ENCODE peak calls at places on chromosome 13, in eight cellular contexts. P, Q, F, H, B, J, W and D are unnamed samples. For H3K9me3, the result is how much of the 10 kb centered on the place peaks cover.

GRCh38 chr13:114099918-114100445 is 32.4 kb downstream of the RASA3 start:
- DNase-seq in P (no peak), Q (no peak), H (peak), W (no peak), B (peak), J (peak), F (no peak), D (no peak)

GRCh38 chr13:45446181-45446580 is 18.6 kb upstream of the COG3 start:
- DNase-seq in W (no peak), P (no peak), Q (no peak), F (no peak), B (no peak), J (no peak), H (no peak), D (no peak)

GRCh38 chr13:23069571-23069970 is 111.2 kb upstream of the SGCG start:
- DNase-seq in H (no peak), F (no peak), W (no peak), P (no peak), B (no peak), J (peak), Q (no peak), D (no peak)

GRCh38 chr13:23322353-23323336 is 110.9 kb downstream of the SACS start:
- DNase-seq in P (no peak), F (no peak), B (no peak), W (no peak), J (peak), H (no peak), Q (no peak), D (no peak)

GRCh38 chr13:33846306-33847062 is 28.5 kb downstream of the RFC3 start:
- DNase-seq in H (no peak), F (no peak), J (no peak), B (no peak), W (no peak), Q (no peak), P (no peak), D (no peak)

GRCh38 chr13:67632590-67632989 is 402.5 kb upstream of the PCDH9 start:
- DNase-seq in Q (no peak), J (no peak), W (no peak), H (no peak), B (no peak), P (no peak), F (no peak), D (no peak)

GRCh38 chr13:23730251-23730650 is 158.9 kb downstream of the MIPEP start:
- DNase-seq in H (no peak), W (no peak), J (no peak), Q (no peak), F (no peak), P (peak), B (no peak), D (no peak)

GRCh38 chr13:62320129-62320724 is 904.6 kb upstream of the PCDH20 start:
- DNase-seq in F (no peak), W (no peak), Q (no peak), J (peak), P (no peak), B (no peak), H (no peak), D (no peak)

GRCh38 chr13:97339019-97339988 is 94.7 kb upstream of the RAP2A start:
- DNase-seq in P (no peak), W (peak), Q (peak), J (no peak), B (peak), F (peak), H (peak), D (no peak)

GRCh38 chr13:100128373-100128772 is 39.5 kb downstream of the PCCA start:
- DNase-seq in J (no peak), B (no peak), Q (no peak), H (no peak), P (no peak), F (no peak), W (no peak), D (no peak)

GRCh38 chr13:31172535-31172934 is 10.8 kb upstream of the HSPH1 start:
- DNase-seq in H (no peak), W (no peak), Q (no peak), J (peak), P (no peak), F (no peak), B (no peak), D (no peak)

GRCh38 chr13:33272531-33273124 is 12.9 kb downstream of the STARD13 start:
- DNase-seq in H (no peak), W (no peak), P (no peak), F (no peak), Q (no peak), J (peak), B (no peak), D (no peak)

GRCh38 chr13:111184685-111185401 is 69.7 kb downstream of the ARHGEF7 start:
- DNase-seq in J (no peak), H (no peak), F (no peak), B (peak), P (no peak), W (no peak), Q (no peak), D (no peak)

GRCh38 chr13:27954406-27954851 is 14.7 kb downstream of the CDX2 start:
- DNase-seq in B (no peak), Q (peak), F (no peak), W (no peak), H (no peak), P (no peak), J (peak), D (no peak)

DNA sequence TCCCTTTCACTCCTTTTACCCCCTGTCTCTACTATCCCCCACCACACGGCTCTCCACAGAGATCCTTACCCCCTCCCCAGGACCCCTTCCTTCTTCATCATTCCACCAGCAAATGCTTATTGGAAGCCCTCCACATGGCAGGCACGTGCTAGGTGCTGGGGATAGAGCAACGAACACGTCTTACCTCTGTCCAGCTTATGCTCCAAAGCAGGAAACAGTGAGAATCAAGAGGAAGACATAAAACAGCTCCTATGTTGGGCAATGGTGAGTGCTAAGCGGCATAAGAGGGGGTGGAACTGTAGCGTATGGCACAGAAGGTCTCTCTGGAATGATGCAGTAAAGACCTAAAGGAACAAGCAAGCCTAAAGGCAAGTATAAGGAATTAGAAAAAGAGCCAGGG is 289.6 kb downstream of the FOXO1 start:
- DNase-seq in J (no peak), F (no peak), W (no peak), B (no peak), Q (no peak), P (no peak), H (peak), D (no peak)
- H3K4me3 ChIP-seq in J (no peak), F (no peak), W (no peak), B (no peak), Q (no peak), P (no peak), H (no peak), D (no peak)

GRCh38 chr13:103272770-103273169 is 206.6 kb upstream of the SLC10A2 start:
- DNase-seq in W (no peak), B (no peak), J (peak), F (no peak), P (no peak), Q (no peak), H (no peak), D (no peak)

GRCh38 chr13:103277099-103277498 is 210.9 kb upstream of the SLC10A2 start:
- DNase-seq in P (no peak), B (no peak), W (no peak), F (no peak), J (no peak), Q (no peak), H (no peak), D (no peak)

GRCh38 chr13:103275079-103275478 is 208.9 kb upstream of the SLC10A2 start:
- DNase-seq in F (no peak), J (no peak), H (no peak), Q (no peak), W (no peak), P (no peak), B (no peak), D (no peak)

GRCh38 chr13:103275708-103276107 is 209.5 kb upstream of the SLC10A2 start:
- DNase-seq in J (no peak), W (no peak), H (no peak), P (no peak), F (no peak), B (no peak), Q (no peak), D (no peak)

DNA sequence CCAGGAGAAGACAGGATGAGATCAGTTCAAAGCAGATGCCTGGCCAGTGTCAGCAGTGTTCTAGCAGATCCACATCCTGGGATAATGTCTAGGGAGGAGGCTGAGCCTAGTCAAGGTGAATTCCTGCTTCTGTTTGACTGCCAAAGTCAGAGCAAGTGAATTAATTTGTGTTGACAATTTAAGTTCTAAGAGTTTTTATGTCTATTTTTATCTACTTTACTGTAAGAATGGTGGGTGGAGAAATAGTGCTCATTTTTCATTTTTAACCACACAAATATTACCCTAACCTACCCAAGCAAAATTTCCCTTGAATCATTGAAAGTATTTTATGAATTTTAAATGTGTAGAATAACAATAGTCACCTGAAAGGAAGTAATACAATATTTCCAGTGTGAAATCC is 207.6 kb upstream of the SLC10A2 start:
- DNase-seq in B (no peak), P (no peak), H (no peak), F (no peak), J (no peak), W (no peak), Q (no peak), D (no peak)
- H3K9me3 ChIP-seq in B (under half), P (under half), H (under half), F (under half), J (under half), W (under half), Q (under half), D (under half)

GRCh38 chr13:104650426-104650825 is 1584.2 kb upstream of the SLC10A2 start:
- DNase-seq in Q (no peak), H (no peak), B (no peak), F (no peak), P (no peak), W (no peak), J (no peak), D (no peak)

GRCh38 chr13:104641309-104641708 is 1575.1 kb upstream of the SLC10A2 start:
- DNase-seq in W (no peak), P (no peak), J (peak), Q (no peak), H (no peak), B (no peak), F (no peak), D (no peak)

GRCh38 chr13:104648291-104648690 is 1582.1 kb upstream of the SLC10A2 start:
- DNase-seq in F (no peak), B (no peak), Q (no peak), J (no peak), H (no peak), W (no peak), P (no peak), D (no peak)

GRCh38 chr13:104645786-104646185 is 1579.6 kb upstream of the SLC10A2 start:
- DNase-seq in B (no peak), H (no peak), W (no peak), J (no peak), Q (no peak), F (no peak), P (no peak), D (no peak)
- H3K27ac ChIP-seq in B (no peak), H (no peak), W (no peak), J (no peak), Q (no peak), F (no peak), P (no peak), D (no peak)

DNA sequence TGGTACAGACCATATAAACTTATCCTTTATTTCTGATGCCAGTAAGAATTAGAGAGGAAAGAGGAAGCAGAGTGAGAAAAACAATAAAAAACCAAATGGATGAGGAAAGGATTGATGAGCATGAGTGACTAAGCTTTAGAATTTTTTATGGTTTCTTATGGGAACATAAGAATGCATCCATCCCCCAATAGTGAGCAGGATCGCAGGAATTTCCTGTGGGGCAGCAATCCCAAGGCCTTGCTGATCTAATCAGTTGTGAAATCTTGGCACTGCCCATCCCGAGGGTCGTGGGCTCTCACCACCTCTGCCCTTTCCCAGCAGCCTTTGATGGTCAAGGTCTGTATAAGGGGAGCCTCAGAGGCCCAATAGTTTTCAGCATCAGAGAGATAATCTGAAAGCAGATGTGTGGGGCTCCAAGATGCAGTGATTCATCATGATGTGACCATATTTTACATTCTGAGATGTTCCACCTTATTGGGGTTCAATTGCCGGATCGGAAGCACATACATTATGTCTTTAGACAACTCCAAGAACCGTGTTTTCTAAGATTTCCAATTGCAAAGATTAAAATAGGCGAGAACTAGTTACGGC is 222.1 kb downstream of the DNAJC15 start:
- DNase-seq in H (no peak), F (no peak), W (no peak), J (peak), B (no peak), P (no peak), Q (no peak), D (no peak)
- H3K4me3 ChIP-seq in H (no peak), F (no peak), W (no peak), J (no peak), B (no peak), P (no peak), Q (no peak), D (no peak)

GRCh38 chr13:50124536-50125305 is 109.5 kb downstream of the KCNRG start:
- DNase-seq in J (peak), P (peak), Q (peak), W (peak), B (peak), H (peak), F (peak), D (no peak)
- H3K9me3 ChIP-seq in J (under half), P (under half), Q (under half), W (under half), B (under half), H (under half), F (under half), D (under half)

DNA sequence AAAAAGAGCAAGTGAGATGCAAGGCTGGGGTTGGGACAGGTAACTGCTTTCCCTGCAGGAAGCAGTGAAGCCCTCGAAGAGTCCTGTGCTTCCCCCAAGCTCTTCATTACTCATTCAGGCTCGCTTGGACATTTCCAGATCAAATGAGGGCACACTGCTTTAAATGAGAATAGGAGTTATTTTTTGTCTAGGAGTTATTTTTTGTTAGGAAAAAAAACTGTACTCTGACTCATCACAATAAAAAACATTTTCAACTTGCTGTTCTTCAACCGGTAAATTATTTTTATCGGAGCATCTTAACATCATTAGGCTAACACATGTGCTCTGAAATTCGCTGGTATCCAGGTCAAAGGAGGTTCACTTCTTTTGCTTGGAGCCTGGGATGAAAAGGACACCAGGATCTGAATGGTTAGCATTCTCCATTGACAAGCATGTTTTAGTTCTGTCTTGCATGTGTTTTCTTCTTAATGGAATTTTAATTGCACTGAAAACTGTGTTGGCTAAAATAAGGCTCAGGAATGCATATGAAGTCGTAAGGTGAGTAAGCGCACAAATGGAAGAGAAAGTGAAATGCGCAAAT is 80.7 kb upstream of the STK24 start:
- DNase-seq in Q (no peak), W (no peak), P (peak), F (no peak), H (no peak), B (no peak), J (no peak), D (no peak)
- H3K27ac ChIP-seq in Q (no peak), W (no peak), P (peak), F (no peak), H (peak), B (peak), J (peak), D (peak)

GRCh38 chr13:20704459-20705069 is 1.1 kb downstream of the IL17D start:
- DNase-seq in F (no peak), H (no peak), P (no peak), W (no peak), J (no peak), Q (no peak), B (no peak), D (no peak)
- H3K4me3 ChIP-seq in F (peak), H (peak), P (no peak), W (peak), J (peak), Q (peak), B (peak), D (peak)

GRCh38 chr13:49716615-49717014 is 25.3 kb upstream of the EBPL start:
- DNase-seq in Q (no peak), F (no peak), W (no peak), J (no peak), P (no peak), B (no peak), H (no peak), D (no peak)
- H3K9me3 ChIP-seq in Q (under half), F (under half), W (under half), J (under half), P (under half), B (under half), H (under half), D (under half)

GRCh38 chr13:109730832-109731335 is 55.5 kb downstream of the IRS2 start:
- DNase-seq in P (no peak), J (no peak), B (no peak), H (no peak), F (no peak), W (no peak), Q (no peak), D (no peak)
- H3K27ac ChIP-seq in P (no peak), J (no peak), B (no peak), H (no peak), F (no peak), W (no peak), Q (no peak), D (no peak)

GRCh38 chr13:76745246-76746200 is 140.7 kb downstream of the KCTD12 start:
- DNase-seq in W (no peak), P (no peak), F (no peak), Q (no peak), J (no peak), H (no peak), B (no peak), D (no peak)
- H3K4me3 ChIP-seq in W (no peak), P (no peak), F (no peak), Q (no peak), J (no peak), H (no peak), B (no peak), D (no peak)